ENCODE peak calls at places on chromosomes 1 and 21, in five cellular contexts. R is OCI-LY7, Y is DND-41, D is PC-3, C is H1. V is an unnamed sample.

GRCh38 chr1:160048335-160048734 is 16.5 kb upstream of the PIGM start:
- DNase-seq in Y (no peak), R (no peak), C (no peak), D (no peak), V (no peak)

GRCh38 chr21:35048183-35048601 is 910 bp downstream of the RUNX1 start:
- DNase-seq in D (peak; percentile 46), R (peak; percentile 58), C (no peak), Y (peak; percentile 66), V (no peak)

GRCh38 chr21:42471716-42472330 is 24.2 kb downstream of the RSPH1 start:
- DNase-seq in C (no peak), D (no peak), Y (no peak), R (peak; percentile 62), V (no peak)

GRCh38 chr1:191575180-191575579 is 583.1 kb upstream of the RGS18 start:
- DNase-seq in R (no peak), D (no peak), C (no peak), Y (no peak), V (peak; percentile 45)

GRCh38 chr1:24544239-24544638 is 11.6 kb upstream of the NCMAP start:
- DNase-seq in Y (no peak), D (peak; percentile 86), R (no peak), C (no peak), V (no peak)

GRCh38 chr1:64199154-64199553 is 4.3 kb upstream of the UBE2U start:
- DNase-seq in C (no peak), Y (no peak), D (peak; percentile 14), R (no peak), V (no peak)

GRCh38 chr1:199404191-199404590 is 623.3 kb upstream of the NR5A2 start:
- DNase-seq in Y (no peak), C (no peak), D (no peak), R (no peak), V (peak; percentile 61)

GRCh38 chr21:43361493-43362296 is 65.2 kb downstream of the SIK1 start:
- DNase-seq in Y (peak; percentile 82), R (peak; percentile 89), D (no peak), C (no peak), V (no peak)

GRCh38 chr21:35850542-35851103 is 209.7 kb downstream of the SETD4 start:
- DNase-seq in Y (no peak), R (no peak), D (no peak), C (no peak), V (no peak)

GRCh38 chr1:161487483-161487827 is 17.8 kb upstream of the FCGR2A start:
- DNase-seq in R (no peak), D (peak; percentile 88), C (no peak), Y (no peak), V (peak; percentile 39)

GRCh38 chr1:206608108-206608698 is 4.1 kb downstream of the EIF2D start:
- DNase-seq in Y (peak; percentile 63), D (peak; percentile 68), R (peak; percentile 60), C (peak; percentile 60), V (peak; percentile 41)

GRCh38 chr1:22457836-22458235 is 6.2 kb downstream of the ZBTB40 start:
- DNase-seq in Y (no peak), D (no peak), R (no peak), C (no peak), V (no peak)

GRCh38 chr1:24027838-24028468 is 47.8 kb upstream of the SRSF10 start:
- DNase-seq in Y (no peak), C (no peak), R (peak; percentile 58), D (peak; percentile 74), V (peak; percentile 83)

GRCh38 chr1:98733782-98734112 is 72.2 kb downstream of the SNX7 start:
- DNase-seq in D (no peak), R (no peak), C (no peak), Y (no peak), V (no peak)

GRCh38 chr1:180691322-180691721 is 59.5 kb downstream of the XPR1 start:
- DNase-seq in D (peak; percentile 25), Y (no peak), R (no peak), C (no peak), V (peak; percentile 60)

GRCh38 chr1:193111641-193112090 is 6.5 kb upstream of the GLRX2 start:
- DNase-seq in D (peak; percentile 66), C (no peak), Y (peak; percentile 26), R (no peak), V (peak; percentile 85)

GRCh38 chr1:18166341-18166740 is 58.7 kb downstream of the IGSF21 start:
- DNase-seq in Y (no peak), D (no peak), R (no peak), C (no peak), V (no peak)

GRCh38 chr1:2408456-2408855 is 3.9 kb downstream of the PEX10 start:
- DNase-seq in C (no peak), D (no peak), Y (no peak), R (no peak), V (no peak)

GRCh38 chr1:155967410-155968400 is 10.6 kb downstream of the ARHGEF2 start:
- DNase-seq in R (no peak), C (no peak), Y (no peak), D (no peak), V (peak; percentile 73)

GRCh38 chr1:101410048-101410878 is 173.4 kb downstream of the S1PR1 start:
- DNase-seq in C (no peak), D (no peak), R (peak; percentile 30), Y (peak; percentile 61), V (no peak)

GRCh38 chr1:39544327-39544726 is 32.3 kb downstream of the PABPC4 start:
- DNase-seq in C (no peak), R (no peak), Y (no peak), D (no peak), V (no peak)

GRCh38 chr1:205286335-205286950 is 35.1 kb downstream of the NUAK2 start:
- DNase-seq in C (no peak), D (peak; percentile 60), R (peak; percentile 53), Y (peak; percentile 59), V (peak; percentile 86)

GRCh38 chr1:64173300-64173940 is 30.0 kb upstream of the UBE2U start:
- DNase-seq in Y (no peak), R (no peak), C (no peak), D (peak; percentile 16), V (peak; percentile 22)

GRCh38 chr1:94529416-94529815 is 12.1 kb downstream of the F3 start:
- DNase-seq in Y (no peak), R (no peak), C (no peak), D (no peak), V (no peak)

GRCh38 chr1:228530951-228531731 is 44.0 kb downstream of the RNF187 start:
- DNase-seq in R (no peak), Y (no peak), C (no peak), D (no peak), V (no peak)

GRCh38 chr1:100658716-100659026 is 60.9 kb upstream of the VCAM1 start:
- DNase-seq in C (no peak), D (no peak), Y (no peak), R (no peak), V (no peak)

GRCh38 chr1:46673749-46674182 is 2.1 kb downstream of the TEX38 start:
- DNase-seq in Y (no peak), R (no peak), C (no peak), D (peak; percentile 72), V (peak; percentile 30)

GRCh38 chr1:35574655-35575400 is 1.7 kb downstream of the TFAP2E start:
- DNase-seq in D (peak; percentile 47), C (peak; percentile 66), Y (no peak), R (no peak), V (no peak)

GRCh38 chr1:82153282-82153630 is 352.5 kb downstream of the ADGRL2 start:
- DNase-seq in Y (no peak), R (no peak), C (no peak), D (no peak), V (no peak)

GRCh38 chr21:34513109-34513675 is 1.2 kb upstream of the KCNE1 start:
- DNase-seq in D (no peak), Y (no peak), C (no peak), R (no peak), V (peak; percentile 84)

GRCh38 chr1:65955503-65955902 is 162.8 kb downstream of the PDE4B start:
- DNase-seq in Y (no peak), R (no peak), D (peak; percentile 11), C (no peak), V (no peak)

GRCh38 chr1:29744684-29745490 is 508.6 kb downstream of the PTPRU start:
- DNase-seq in C (no peak), Y (no peak), R (no peak), D (no peak), V (no peak)
- H3K27ac ChIP-seq in C (no peak overlapping the region), Y (no peak overlapping the region), R (no peak overlapping the region), D (no peak overlapping the region), V (no peak overlapping the region)

GRCh38 chr1:45585110-45585426 is 1.2 kb downstream of the NASP start:
- DNase-seq in R (no peak), C (no peak), Y (no peak), D (no peak), V (no peak)

GRCh38 chr1:45583264-45583665 is 576 bp upstream of the NASP start:
- DNase-seq in D (peak; percentile 97), C (peak; percentile 90), Y (peak; percentile 97), R (peak; percentile 98), V (peak; percentile 95)

GRCh38 chr1:45583666-45584350 is at the start of gene NASP:
- DNase-seq in Y (peak; percentile 93), R (peak; percentile 87), D (peak; percentile 80), C (peak; percentile 97), V (peak; percentile 81)

GRCh38 chr1:45585496-45586075 is 1.7 kb downstream of the NASP start:
- DNase-seq in R (no peak), C (peak; percentile 40), Y (no peak), D (no peak), V (no peak)

GRCh38 chr1:45584351-45585109 is 689 bp downstream of the NASP start:
- DNase-seq in R (peak; percentile 92), Y (peak; percentile 90), D (peak; percentile 90), C (peak; percentile 94), V (peak; percentile 82)
- TF ChIP-seq CTCF in R (peak; percentile 65), Y (peak; percentile 22), D (no peak), C (no peak), V (no peak)

DNA sequence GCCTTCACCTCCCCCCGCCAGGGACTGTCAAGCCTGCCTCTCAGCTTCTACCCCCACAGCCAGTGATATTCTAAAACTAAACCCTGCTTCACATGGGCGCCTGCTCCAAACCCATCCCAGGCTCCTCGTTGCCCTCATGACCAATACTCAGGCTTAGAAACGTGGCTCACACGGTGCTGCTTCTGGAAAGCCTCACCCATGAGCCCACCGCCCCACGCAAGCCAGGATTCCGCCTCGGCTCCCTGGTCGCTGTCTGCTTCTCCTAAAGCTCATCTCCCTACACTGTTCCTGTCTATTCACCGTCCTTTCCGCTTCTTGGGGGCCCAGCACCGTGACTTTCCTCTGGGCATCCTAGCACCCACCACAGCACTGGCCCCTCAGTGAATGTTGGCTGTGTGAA is 72.5 kb downstream of the NID1 start:
- DNase-seq in R (no peak), D (no peak), Y (no peak), C (no peak), V (no peak)
- H3K4me2 ChIP-seq in R (no peak overlapping the region), D (no peak overlapping the region), Y (no peak overlapping the region), C (no peak overlapping the region), V (no peak overlapping the region)

DNA sequence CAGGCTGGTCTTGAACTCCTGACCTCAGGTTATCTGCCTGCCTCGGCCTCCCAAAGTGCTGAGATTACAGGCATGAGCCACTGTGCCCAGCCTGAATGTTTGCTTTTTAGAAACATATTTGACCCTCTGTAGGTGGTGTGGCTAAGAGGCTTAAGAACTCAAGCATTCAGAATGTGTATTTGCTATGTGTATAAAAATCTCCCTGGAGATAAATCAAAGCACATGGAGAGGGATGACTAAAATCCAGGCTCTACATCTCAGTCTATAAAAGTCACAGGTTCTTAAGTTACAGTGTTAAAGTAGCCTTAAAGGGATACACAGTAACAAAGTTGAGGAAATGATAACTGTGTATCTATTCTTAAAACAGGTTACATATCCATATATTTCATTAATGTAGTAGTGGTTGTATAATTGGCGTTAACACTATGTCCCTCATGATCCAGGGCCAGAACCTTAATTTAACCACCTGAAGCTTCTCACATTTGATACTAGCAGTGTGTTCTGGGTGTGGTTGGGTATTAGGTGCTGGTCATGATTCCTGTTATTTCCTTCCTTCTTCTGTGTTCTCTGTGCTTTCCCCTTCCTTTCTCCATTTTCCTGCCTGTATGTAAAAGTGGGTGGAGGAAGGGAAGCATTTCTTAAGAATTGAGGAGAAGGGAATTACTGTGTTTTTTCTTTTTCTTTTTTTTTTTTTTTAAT is 16.2 kb downstream of the GIPC2 start:
- DNase-seq in R (no peak), Y (no peak), C (no peak), D (peak; percentile 39), V (peak; percentile 85)
- H3K27ac ChIP-seq in R (no peak overlapping the region), Y (no peak overlapping the region), C (no peak overlapping the region), D (no peak overlapping the region), V (peak overlapping the region; percentile 49)

V was measured in fibroblast of lung.